ENCODE peak calls at places on chromosomes 13 and 19, in four cellular contexts. H is C1 segment of cervical spinal cord; N is GM12891; S is activated T-helper 2 cell treated with anti-CD3 and anti-CD28 coated beads, Interferon-gamma antibody, Interleukin-2, Interleukin-4, amounts not matched to agents 10 μg/mL and 5 μg/mL and 100 μg/mL, durations not matched to agents 14 hours and 24 hours and 36 hours. Q is an unnamed sample.

GRCh38 chr19:41621654-41622053 is 5.2 kb downstream of the CEACAM4 start:
- DNase-seq in S (peak; percentile 3), N (no peak), H (no peak), Q (no peak)

GRCh38 chr19:31179471-31179852 is 169.8 kb downstream of the TSHZ3 start:
- DNase-seq in H (no peak), N (no peak), S (no peak), Q (no peak)

GRCh38 chr19:17323973-17324327 is 10.7 kb downstream of the ANO8 start:
- DNase-seq in S (no peak), H (no peak), N (no peak), Q (no peak)

GRCh38 chr19:48717059-48717395 is 2.5 kb downstream of the MAMSTR start:
- DNase-seq in S (no peak), H (no peak), N (no peak), Q (no peak)

GRCh38 chr13:112055417-112056206 is 11.3 kb upstream of the SOX1 start:
- DNase-seq in N (no peak), S (no peak), H (no peak), Q (no peak)

GRCh38 chr19:42596391-42597071 is 1.8 kb upstream of the CEACAM8 start:
- DNase-seq in H (peak; percentile 4), N (no peak), S (no peak), Q (no peak)

GRCh38 chr13:49711218-49711863 is 20.1 kb upstream of the EBPL start:
- DNase-seq in H (no peak), S (no peak), N (no peak), Q (no peak)

GRCh38 chr13:80389073-80390038 is 48.4 kb upstream of the SPRY2 start:
- DNase-seq in N (no peak), S (no peak), H (no peak), Q (no peak)

GRCh38 chr13:20249913-20250312 is 17.8 kb upstream of the GJB6 start:
- DNase-seq in N (no peak), H (no peak), S (no peak), Q (no peak)

GRCh38 chr19:29528946-29529645 is 3.3 kb downstream of the VSTM2B start:
- DNase-seq in N (no peak), S (no peak), H (no peak), Q (no peak)

GRCh38 chr13:42333613-42334328 is 61.8 kb downstream of the AKAP11 start:
- DNase-seq in H (no peak), S (no peak), N (no peak), Q (peak; percentile 48)

GRCh38 chr19:4504297-4504701 is 14.0 kb downstream of the PLIN4 start:
- DNase-seq in S (no peak), N (no peak), H (no peak), Q (no peak)

GRCh38 chr19:55197531-55197930 is 11.8 kb downstream of the PTPRH start:
- DNase-seq in H (no peak), N (no peak), S (no peak), Q (no peak)

GRCh38 chr19:3575949-3576673 is 3.4 kb downstream of the HMG20B start:
- DNase-seq in H (no peak), N (no peak), S (no peak), Q (no peak)

GRCh38 chr19:281992-282391 is 9.2 kb downstream of the PLPP2 start:
- DNase-seq in H (no peak), N (no peak), S (no peak), Q (no peak)

GRCh38 chr19:18998276-18998675 is 35.0 kb downstream of the SUGP2 start:
- DNase-seq in S (no peak), N (no peak), H (no peak), Q (no peak)

GRCh38 chr19:39370735-39371134 is 20.2 kb downstream of the PAF1 start:
- DNase-seq in N (no peak), S (no peak), H (no peak), Q (no peak)

GRCh38 chr13:49428041-49428763 is 15.7 kb downstream of the CAB39L start:
- DNase-seq in N (no peak), S (no peak), H (no peak), Q (no peak)

GRCh38 chr19:35860436-35860817 is 3.7 kb downstream of the KIRREL2 start:
- DNase-seq in H (no peak), S (no peak), N (no peak), Q (no peak)

GRCh38 chr19:2488942-2489731 is 13.2 kb downstream of the GADD45B start:
- DNase-seq in N (no peak), S (no peak), H (peak; percentile 8), Q (no peak)

GRCh38 chr19:35718345-35719041 is 690 bp downstream of the KMT2B start:
- DNase-seq in N (no peak), S (peak; percentile 48), H (peak; percentile 30), Q (no peak)

GRCh38 chr13:20672772-20673171 is 30.7 kb upstream of the IL17D start:
- DNase-seq in N (no peak), H (no peak), S (no peak), Q (no peak)